ENCODE peak calls at places on chromosome 22, in seven cellular contexts. T is NCI-H510A treated with DMSO at 0.1 percent for 48 hours, F is esophagus squamous epithelium, X is fibroblast of pulmonary artery, S is NCI-H1105 treated with DMSO at 0.1 percent for 48 hours, J is GM19239, M is NCI-H524. D is an unnamed sample.

GRCh38 chr22:50102946-50103345 is 13.1 kb downstream of the MOV10L1 start:
- DNase-seq in S (peak; percentile 3), X (no peak), T (no peak), M (no peak), J (no peak), F (no peak), D (no peak)

GRCh38 chr22:47495102-47495501 is 732.7 kb downstream of the TBC1D22A start:
- DNase-seq in S (no peak), F (no peak), M (no peak), T (no peak), X (no peak), J (no peak), D (no peak)

GRCh38 chr22:38513063-38513462 is 7.0 kb upstream of the DDX17 start:
- DNase-seq in M (peak; percentile 3), F (no peak), S (no peak), X (no peak), J (peak; percentile 20), T (peak; percentile 9), D (peak; percentile 37)

GRCh38 chr22:21766933-21767462 is 31.4 kb upstream of the YPEL1 start:
- DNase-seq in X (no peak), S (no peak), T (no peak), F (no peak), J (peak; percentile 44), M (no peak), D (peak; percentile 38)

GRCh38 chr22:45205624-45205925 is 35.1 kb downstream of the KIAA0930 start:
- DNase-seq in M (no peak), F (no peak), X (no peak), T (no peak), J (no peak), S (no peak), D (no peak)

GRCh38 chr22:22195265-22196017 is 49.1 kb upstream of the VPREB1 start:
- DNase-seq in X (peak; percentile 58), M (peak; percentile 91), F (no peak), S (peak; percentile 63), T (peak; percentile 71), J (peak; percentile 48), D (peak; percentile 77)

GRCh38 chr22:31019276-31019930 is 50.3 kb downstream of the TUG1 start:
- DNase-seq in F (no peak), J (no peak), M (no peak), S (no peak), T (no peak), X (no peak), D (no peak)

GRCh38 chr22:41009222-41009948 is 58.2 kb downstream of the RBX1 start:
- DNase-seq in J (no peak), X (peak; percentile 14), M (no peak), S (no peak), F (no peak), T (no peak), D (no peak)

GRCh38 chr22:17267661-17268330 is 48.6 kb upstream of the ADA2 start:
- DNase-seq in T (no peak), M (no peak), J (no peak), X (no peak), S (no peak), F (no peak), D (no peak)

GRCh38 chr22:23144926-23145906 is at the start of gene RAB36:
- DNase-seq in J (peak; percentile 78), X (peak; percentile 99), T (peak; percentile 83), F (peak; percentile 92), M (peak; percentile 99), S (peak; percentile 99), D (peak; percentile 70)

GRCh38 chr22:46288846-46289243 is 7.8 kb upstream of the GTSE1 start:
- DNase-seq in X (no peak), S (no peak), T (no peak), F (no peak), M (no peak), J (no peak), D (no peak)

GRCh38 chr22:27988704-27989103 is 69.6 kb upstream of the PITPNB start:
- DNase-seq in X (no peak), F (no peak), J (no peak), T (no peak), S (no peak), M (no peak), D (no peak)

GRCh38 chr22:22396741-22397291 is 111.7 kb downstream of the ZNF280B start:
- DNase-seq in T (no peak), S (no peak), M (no peak), J (no peak), X (no peak), F (no peak), D (no peak)

GRCh38 chr22:19974935-19975706 is 33.5 kb upstream of the TXNRD2 start:
- DNase-seq in M (peak; percentile 57), T (no peak), X (no peak), S (no peak), J (no peak), F (no peak), D (no peak)

GRCh38 chr22:39244496-39245129 is at the start of gene PDGFB:
- DNase-seq in S (peak; percentile 45), X (peak; percentile 48), M (no peak), T (peak; percentile 36), F (no peak), J (no peak), D (no peak)

GRCh38 chr22:37487559-37487958 is 1.4 kb upstream of the MFNG start:
- DNase-seq in F (no peak), M (no peak), T (no peak), S (no peak), X (no peak), J (no peak), D (no peak)

GRCh38 chr22:46454910-46455269 is 82.5 kb downstream of the CELSR1 start:
- DNase-seq in J (no peak), S (no peak), F (no peak), T (no peak), X (no peak), M (no peak), D (no peak)

GRCh38 chr22:32994921-32995320 is 63.3 kb downstream of the SYN3 start:
- DNase-seq in F (no peak), M (no peak), T (no peak), J (no peak), S (no peak), X (no peak), D (no peak)

GRCh38 chr22:20422965-20423635 is 14.5 kb downstream of the SCARF2 start:
- DNase-seq in S (no peak), M (no peak), J (no peak), X (no peak), T (no peak), F (no peak), D (no peak)

GRCh38 chr22:29167032-29167911 is 38.4 kb upstream of the EMID1 start:
- DNase-seq in M (no peak), T (no peak), F (no peak), J (peak; percentile 81), X (no peak), S (no peak), D (no peak)

GRCh38 chr22:31296258-31296657 is 4.0 kb upstream of the PIK3IP1 start:
- DNase-seq in M (no peak), S (no peak), X (peak; percentile 73), F (no peak), J (no peak), T (no peak), D (no peak)

GRCh38 chr22:36577019-36577418 is 48.1 kb upstream of the EIF3D start:
- DNase-seq in M (no peak), F (no peak), J (no peak), S (no peak), T (no peak), X (peak; percentile 12), D (no peak)

GRCh38 chr22:33577862-33578411 is 342.3 kb downstream of the LARGE1 start:
- DNase-seq in F (no peak), S (no peak), T (no peak), X (no peak), M (no peak), J (no peak), D (no peak)

GRCh38 chr22:39907605-39908097 is 6.8 kb downstream of the GRAP2 start:
- DNase-seq in J (no peak), S (no peak), F (no peak), X (no peak), T (no peak), M (no peak), D (no peak)

GRCh38 chr22:30116362-30117117 is 36.3 kb downstream of the HORMAD2 start:
- DNase-seq in X (peak; percentile 55), F (no peak), S (no peak), J (no peak), M (no peak), T (peak; percentile 3), D (no peak)

GRCh38 chr22:22099833-22100812 is 117.5 kb upstream of the TOP3B start:
- DNase-seq in T (no peak), J (no peak), M (no peak), X (peak; percentile 24), S (no peak), F (no peak), D (no peak)

GRCh38 chr22:47322854-47323253 is 560.4 kb downstream of the TBC1D22A start:
- DNase-seq in F (no peak), J (no peak), M (no peak), S (peak; percentile 69), X (no peak), T (peak; percentile 70), D (no peak)

GRCh38 chr22:20751185-20751851 is 22.6 kb upstream of the SERPIND1 start:
- DNase-seq in S (peak; percentile 27), F (no peak), T (peak; percentile 33), J (no peak), X (no peak), M (no peak), D (no peak)

GRCh38 chr22:50143096-50143495 is 27.4 kb upstream of the PANX2 start:
- DNase-seq in M (no peak), J (no peak), F (no peak), T (no peak), S (no peak), X (no peak), D (no peak)

GRCh38 chr22:17786435-17787158 is 12.3 kb upstream of the BID start:
- DNase-seq in T (peak; percentile 11), M (no peak), X (peak; percentile 31), S (no peak), J (no peak), F (no peak), D (no peak)

GRCh38 chr22:37021041-37021440 is 1.5 kb downstream of the MPST start:
- DNase-seq in S (no peak), M (no peak), X (no peak), F (no peak), J (no peak), T (no peak), D (no peak)

GRCh38 chr22:47394504-47395440 is 632.3 kb downstream of the TBC1D22A start:
- DNase-seq in J (no peak), M (no peak), X (no peak), T (no peak), F (no peak), S (no peak), D (no peak)

GRCh38 chr22:41696714-41697113 is 2.6 kb upstream of the MEI1 start:
- DNase-seq in F (no peak), T (no peak), S (no peak), M (no peak), J (no peak), X (no peak), D (no peak)

GRCh38 chr22:48782817-48783511 is 1044.7 kb downstream of the BRD1 start:
- DNase-seq in X (no peak), F (no peak), T (peak; percentile 26), S (no peak), J (no peak), M (peak; percentile 31), D (no peak)

D was measured in CD4-positive, alpha-beta T cell.